ENCODE peak calls at places on chromosomes 1 and 21, in eight cellular contexts. S is brain microvascular endothelial cell; V is activated naive CD8-positive, alpha-beta T cell treated with anti-CD3 and anti-CD28 coated beads for 36 hours; K is NCI-H748 treated with DMSO at 0.1 percent for 48 hours; Y is KG1; I is HCT116; T is frontal cortex; P is ELF-1. B is an unnamed sample.

GRCh38 chr1:231241751-231242150 is 739 bp downstream of the GNPAT start:
- DNase-seq in S (no peak), K (no peak), P (no peak), V (peak), I (no peak), T (no peak), Y (no peak), B (peak)

GRCh38 chr1:231208980-231209379 is 32.0 kb upstream of the GNPAT start:
- DNase-seq in T (no peak), Y (no peak), V (no peak), I (no peak), S (no peak), P (no peak), K (no peak), B (peak)

GRCh38 chr1:65467536-65467935 is 47.1 kb downstream of the LEPR start:
- DNase-seq in S (peak), T (no peak), K (peak), P (peak), V (no peak), Y (no peak), I (no peak), B (peak)

GRCh38 chr1:243233908-243234307 is 21.2 kb downstream of the CEP170 start:
- DNase-seq in I (no peak), S (peak), Y (no peak), P (no peak), T (no peak), V (no peak), K (no peak), B (no peak)

GRCh38 chr1:212203611-212204010 is 81.6 kb upstream of the PPP2R5A start:
- DNase-seq in K (no peak), P (no peak), V (no peak), I (no peak), Y (no peak), S (no peak), T (no peak), B (no peak)

GRCh38 chr1:118325545-118326225 is 140.7 kb upstream of the SPAG17 start:
- DNase-seq in S (no peak), V (no peak), Y (no peak), T (no peak), K (no peak), P (no peak), I (no peak), B (no peak)

GRCh38 chr1:246020231-246020954 is 486.7 kb downstream of the SMYD3 start:
- DNase-seq in S (no peak), K (no peak), V (no peak), I (no peak), P (no peak), Y (no peak), T (no peak), B (no peak)

GRCh38 chr1:182965096-182965495 is 12.1 kb upstream of the SHCBP1L start:
- DNase-seq in T (no peak), P (no peak), K (no peak), V (no peak), Y (no peak), I (no peak), S (no peak), B (no peak)

GRCh38 chr21:38234395-38235142 is 22.2 kb upstream of the KCNJ15 start:
- DNase-seq in S (no peak), I (no peak), T (no peak), Y (no peak), K (no peak), V (no peak), P (no peak), B (no peak)

GRCh38 chr1:96487961-96488360 is 233.6 kb upstream of the PTBP2 start:
- DNase-seq in V (no peak), P (no peak), I (no peak), S (no peak), Y (no peak), K (no peak), T (no peak), B (no peak)

GRCh38 chr1:150560986-150561829 is 12.0 kb downstream of the ADAMTSL4 start:
- DNase-seq in V (peak), K (peak), S (peak), I (peak), T (peak), Y (peak), P (peak), B (peak)

GRCh38 chr1:102628008-102628736 is 480.1 kb downstream of the COL11A1 start:
- DNase-seq in K (peak), P (no peak), I (no peak), V (no peak), T (no peak), Y (no peak), S (peak), B (no peak)

GRCh38 chr1:87864676-87865075 is 536.0 kb downstream of the LMO4 start:
- DNase-seq in V (no peak), P (no peak), K (no peak), Y (no peak), S (no peak), I (no peak), T (no peak), B (no peak)

GRCh38 chr1:26328597-26328996 is 10.8 kb downstream of the CD52 start:
- DNase-seq in S (no peak), K (no peak), V (no peak), T (no peak), P (no peak), I (no peak), Y (no peak), B (no peak)

GRCh38 chr1:168772428-168772827 is 43.4 kb upstream of the DPT start:
- DNase-seq in P (no peak), T (no peak), Y (no peak), I (no peak), V (no peak), S (no peak), K (no peak), B (no peak)

GRCh38 chr1:8412183-8412831 is 94.4 kb downstream of the SLC45A1 start:
- DNase-seq in S (peak), Y (no peak), T (no peak), V (no peak), K (no peak), P (no peak), I (no peak), B (no peak)

GRCh38 chr21:33801424-33802405 is 113.9 kb downstream of the ATP5PO start:
- DNase-seq in I (peak), S (peak), T (no peak), V (no peak), K (peak), Y (no peak), P (peak), B (no peak)

GRCh38 chr1:182889997-182890396 is 50.9 kb downstream of the DHX9 start:
- DNase-seq in I (no peak), Y (peak), V (peak), K (no peak), S (no peak), T (no peak), P (no peak), B (no peak)